ENCODE peak calls at places on chromosome 14, in seven cellular contexts. H, K, U, R, I, A and Z are unnamed samples.

GRCh38 chr14:75977544-75977943 is 4.3 kb downstream of the TGFB3 start:
- DNase-seq in R (no peak), K (no peak), A (no peak), U (no peak), H (no peak), I (no peak), Z (no peak)

GRCh38 chr14:88013750-88014349 is 8.9 kb downstream of the GPR65 start:
- DNase-seq in U (peak), A (no peak), K (peak), H (peak), I (peak), R (peak), Z (peak)

GRCh38 chr14:93742761-93743160 is 45.5 kb downstream of the PRIMA1 start:
- DNase-seq in I (no peak), H (no peak), A (peak), U (no peak), R (no peak), K (no peak), Z (no peak)

GRCh38 chr14:73973497-73973896 is 23.4 kb downstream of the COQ6 start:
- DNase-seq in A (no peak), R (no peak), H (no peak), U (no peak), K (no peak), I (no peak), Z (no peak)

GRCh38 chr14:50955373-50956043 is 11.2 kb upstream of the PYGL start:
- DNase-seq in U (peak), H (peak), K (peak), A (peak), I (no peak), R (no peak), Z (peak)

GRCh38 chr14:96940009-96940408 is 142.8 kb downstream of the VRK1 start:
- DNase-seq in U (peak), H (no peak), K (no peak), A (no peak), R (no peak), I (no peak), Z (no peak)

GRCh38 chr14:98579140-98579539 is 692.9 kb downstream of the BCL11B start:
- DNase-seq in R (no peak), A (no peak), K (no peak), U (peak), I (no peak), H (no peak), Z (no peak)

GRCh38 chr14:32009221-32009620 is 67.9 kb upstream of the ARHGAP5 start:
- DNase-seq in I (no peak), U (no peak), R (no peak), K (no peak), A (no peak), H (no peak), Z (no peak)

GRCh38 chr14:79197516-79197915 is 1013.8 kb downstream of the DIO2 start:
- DNase-seq in U (no peak), A (no peak), K (no peak), I (no peak), R (no peak), H (no peak), Z (no peak)

GRCh38 chr14:92846162-92846897 is 52.2 kb downstream of the GOLGA5 start:
- DNase-seq in A (no peak), K (peak), I (peak), R (no peak), U (peak), H (no peak), Z (peak)

GRCh38 chr14:87430810-87431209 is 562.2 kb downstream of the GALC start:
- DNase-seq in R (no peak), U (peak), K (no peak), H (no peak), I (peak), A (no peak), Z (no peak)

GRCh38 chr14:36655571-36655962 is 6.1 kb upstream of the PAX9 start:
- DNase-seq in K (no peak), I (no peak), H (no peak), U (no peak), R (no peak), A (no peak), Z (no peak)

GRCh38 chr14:84482256-84483071 is 1047.5 kb upstream of the FLRT2 start:
- DNase-seq in A (no peak), I (no peak), R (no peak), H (no peak), K (peak), U (peak), Z (peak)

GRCh38 chr14:65110525-65110924 is 8.2 kb upstream of the MAX start:
- DNase-seq in K (no peak), U (no peak), R (no peak), H (no peak), A (no peak), I (no peak), Z (no peak)

GRCh38 chr14:74979442-74980397 is 23.0 kb upstream of the EIF2B2 start:
- DNase-seq in H (no peak), U (peak), A (no peak), R (no peak), K (peak), I (no peak), Z (peak)

GRCh38 chr14:65989981-65990380 is 496.2 kb upstream of the CCDC196 start:
- DNase-seq in U (no peak), R (no peak), I (no peak), H (no peak), A (no peak), K (no peak), Z (no peak)

GRCh38 chr14:43407721-43408120 is 1099.4 kb downstream of the FSCB start:
- DNase-seq in A (no peak), H (no peak), U (peak), I (no peak), R (no peak), K (no peak), Z (no peak)

GRCh38 chr14:58401587-58401986 is 5.9 kb downstream of the TOMM20L start:
- DNase-seq in I (no peak), H (no peak), U (peak), A (no peak), K (no peak), R (no peak), Z (no peak)

GRCh38 chr14:105146976-105147700 is 21.4 kb downstream of the JAG2 start:
- DNase-seq in I (no peak), A (no peak), K (no peak), R (no peak), U (no peak), H (no peak), Z (no peak)

GRCh38 chr14:52013984-52014600 is 24.7 kb downstream of the RTRAF start:
- DNase-seq in R (no peak), A (no peak), U (peak), K (no peak), I (no peak), H (no peak), Z (no peak)

GRCh38 chr14:52018252-52018651 is 28.9 kb downstream of the RTRAF start:
- DNase-seq in R (no peak), U (no peak), A (no peak), H (no peak), K (no peak), I (no peak), Z (peak)

GRCh38 chr14:52014601-52015267 is 25.4 kb downstream of the RTRAF start:
- DNase-seq in K (no peak), H (no peak), A (no peak), I (no peak), U (no peak), R (no peak), Z (no peak)

GRCh38 chr14:52012635-52013034 is 23.3 kb downstream of the RTRAF start:
- DNase-seq in A (no peak), K (peak), H (no peak), I (peak), R (no peak), U (no peak), Z (no peak)

DNA sequence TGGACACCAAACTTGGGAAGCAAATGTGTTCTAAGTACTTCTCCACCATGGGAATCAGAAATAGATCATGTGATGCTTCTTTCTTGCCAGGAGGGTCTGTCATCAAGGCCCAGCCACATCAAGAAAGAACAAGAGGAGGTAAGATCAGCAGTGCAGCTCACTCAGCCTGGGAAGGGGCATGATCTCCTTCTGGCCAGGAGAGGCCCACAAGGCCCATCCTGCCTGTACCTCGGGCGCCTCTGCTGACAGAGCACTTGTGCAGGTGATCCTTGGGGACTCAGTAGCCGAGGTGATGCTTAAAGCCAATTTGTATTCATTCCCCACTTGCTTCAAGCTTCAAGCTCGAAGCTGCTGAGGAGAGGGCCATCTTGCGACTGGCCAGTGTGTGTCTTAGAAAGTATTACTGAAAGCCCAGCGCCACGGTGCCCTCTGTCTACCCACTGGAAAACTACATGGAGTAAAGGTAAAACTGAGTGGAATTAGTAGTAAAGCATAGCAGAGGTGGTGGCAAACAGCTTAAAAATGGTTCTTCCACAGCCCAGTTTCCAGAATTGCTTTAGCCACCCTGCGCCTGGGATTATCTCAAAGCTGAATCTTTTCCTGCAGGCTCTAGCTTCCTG is 26.2 kb downstream of the RTRAF start:
- DNase-seq in I (peak), A (no peak), R (peak), K (no peak), U (peak), H (no peak), Z (no peak)
- TF ChIP-seq CTCF in I (peak), A (no peak), R (no peak), K (peak), U (peak), H (peak), Z (peak)

DNA sequence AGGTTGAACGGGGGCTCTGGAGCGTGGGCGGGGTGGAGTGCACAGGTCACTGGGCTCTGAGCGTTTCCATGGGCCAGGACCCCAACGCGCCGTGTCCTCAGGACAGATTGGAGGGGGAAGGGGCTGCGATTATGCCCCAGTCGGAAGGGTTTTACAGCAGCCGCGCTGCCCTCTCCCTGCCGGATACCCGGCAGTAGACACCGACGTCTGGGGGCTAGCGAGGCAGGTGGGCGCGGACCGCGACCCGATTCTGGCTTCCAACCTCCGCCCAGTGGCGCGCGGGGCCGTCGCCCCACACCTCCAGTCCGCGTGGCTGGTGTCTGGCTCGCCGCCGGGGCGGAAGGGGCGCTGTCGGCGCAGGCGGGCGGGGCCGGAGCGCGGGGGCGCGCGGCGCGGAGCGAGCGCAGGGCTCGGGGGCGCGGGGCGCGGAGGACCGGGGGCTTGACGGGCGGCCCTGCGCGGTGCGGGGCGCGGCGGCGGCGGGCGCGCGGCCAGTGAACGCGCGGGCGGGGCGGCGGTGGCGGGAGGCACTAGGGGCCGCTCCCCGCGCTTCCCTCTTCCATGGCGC is 2.4 kb upstream of the KIF26A start:
- DNase-seq in H (no peak), A (no peak), R (no peak), K (no peak), U (no peak), I (peak), Z (no peak)
- TF ChIP-seq CTCF in H (no peak), A (no peak), R (no peak), K (no peak), U (no peak), I (no peak), Z (no peak)

GRCh38 chr14:100686858-100687257 is 39.8 kb upstream of the DLK1 start:
- DNase-seq in I (no peak), R (no peak), H (no peak), K (no peak), U (no peak), A (no peak), Z (no peak)

GRCh38 chr14:100688051-100688450 is 38.6 kb upstream of the DLK1 start:
- DNase-seq in U (no peak), A (no peak), R (no peak), I (no peak), K (no peak), H (no peak), Z (no peak)

GRCh38 chr14:100688598-100689499 is 37.8 kb upstream of the DLK1 start:
- DNase-seq in I (no peak), H (no peak), U (peak), K (peak), A (no peak), R (no peak), Z (peak)

GRCh38 chr14:100684961-100685360 is 41.7 kb upstream of the DLK1 start:
- DNase-seq in U (no peak), A (no peak), R (no peak), H (no peak), K (no peak), I (no peak), Z (no peak)

DNA sequence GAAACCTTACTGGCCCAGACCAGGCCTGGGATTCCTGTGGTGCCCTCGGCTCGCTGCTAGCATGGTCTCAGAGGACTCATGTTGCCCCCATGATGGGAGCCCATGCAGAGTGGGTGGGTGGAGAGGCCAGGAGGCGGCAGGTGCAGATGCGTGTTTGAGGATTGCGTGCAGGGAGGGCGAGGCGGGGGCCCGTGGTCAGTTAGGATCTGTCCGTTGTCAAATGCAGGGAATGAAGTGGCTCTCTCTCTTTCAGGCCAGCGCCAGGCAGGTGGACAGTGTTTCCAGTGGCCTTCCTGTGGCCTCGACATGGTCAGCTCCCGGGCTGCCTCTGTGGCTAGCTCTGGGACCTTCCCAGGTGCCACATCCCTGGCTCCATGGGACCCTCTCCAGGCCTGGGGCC is 39.3 kb upstream of the DLK1 start:
- DNase-seq in A (no peak), U (no peak), H (no peak), I (no peak), R (no peak), K (no peak), Z (no peak)
- TF ChIP-seq CTCF in A (no peak), U (no peak), H (no peak), I (no peak), R (no peak), K (no peak), Z (no peak)

GRCh38 chr14:22122227-22123187 is 448.9 kb upstream of the OR4E1 start:
- DNase-seq in A (no peak), H (no peak), K (no peak), U (peak), R (no peak), I (no peak), Z (no peak)
- TF ChIP-seq CTCF in A (no peak), H (no peak), K (no peak), U (peak), R (no peak), I (no peak), Z (no peak)

GRCh38 chr14:89251066-89251465 is 166.0 kb downstream of the FOXN3 start:
- DNase-seq in K (no peak), U (no peak), I (no peak), A (no peak), H (no peak), R (no peak), Z (peak)
- TF ChIP-seq CTCF in K (no peak), U (no peak), I (no peak), A (no peak), H (no peak), R (no peak), Z (no peak)

DNA sequence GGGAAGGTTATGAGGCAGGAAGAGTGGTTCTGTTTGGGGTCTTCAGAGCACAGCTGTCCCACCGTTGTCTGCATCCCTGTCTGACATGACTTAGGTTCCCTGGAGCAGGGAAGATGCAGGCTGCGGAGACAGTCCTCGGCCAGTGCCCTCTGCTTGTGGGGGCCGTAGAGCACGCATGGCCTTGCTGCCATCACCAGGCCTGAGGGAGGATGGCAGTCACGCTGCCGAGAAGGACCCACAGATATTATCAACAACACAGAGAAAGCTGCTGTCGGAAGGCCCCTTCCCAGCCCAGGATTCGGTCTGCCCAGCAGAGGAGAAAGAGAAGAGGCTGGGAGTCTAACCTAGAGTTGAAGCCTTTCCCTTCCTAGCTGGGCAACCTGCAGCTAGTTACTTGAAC is 35.0 kb downstream of the ERH start:
- DNase-seq in A (no peak), I (no peak), U (no peak), R (no peak), K (peak), H (no peak), Z (peak)
- TF ChIP-seq CTCF in A (no peak), I (no peak), U (peak), R (no peak), K (peak), H (peak), Z (peak)

GRCh38 chr14:95609398-95609990 is 74.6 kb downstream of the GLRX5 start:
- DNase-seq in H (no peak), A (no peak), R (peak), U (peak), I (peak), K (peak), Z (peak)

GRCh38 chr14:95614335-95614734 is 71.9 kb upstream of the TCL1B start:
- DNase-seq in I (no peak), A (no peak), R (no peak), H (no peak), U (no peak), K (no peak), Z (no peak)

GRCh38 chr14:95611293-95611880 is 74.8 kb upstream of the TCL1B start:
- DNase-seq in I (no peak), A (no peak), K (no peak), U (no peak), R (no peak), H (no peak), Z (no peak)
- TF ChIP-seq CTCF in I (no peak), A (no peak), K (no peak), U (no peak), R (no peak), H (no peak), Z (no peak)

GRCh38 chr14:45201908-45202307 is 51.1 kb downstream of the MIS18BP1 start:
- DNase-seq in H (no peak), A (no peak), U (peak), K (peak), R (no peak), I (no peak), Z (peak)
- TF ChIP-seq CTCF in H (no peak), A (no peak), U (peak), K (peak), R (no peak), I (no peak), Z (peak)

DNA sequence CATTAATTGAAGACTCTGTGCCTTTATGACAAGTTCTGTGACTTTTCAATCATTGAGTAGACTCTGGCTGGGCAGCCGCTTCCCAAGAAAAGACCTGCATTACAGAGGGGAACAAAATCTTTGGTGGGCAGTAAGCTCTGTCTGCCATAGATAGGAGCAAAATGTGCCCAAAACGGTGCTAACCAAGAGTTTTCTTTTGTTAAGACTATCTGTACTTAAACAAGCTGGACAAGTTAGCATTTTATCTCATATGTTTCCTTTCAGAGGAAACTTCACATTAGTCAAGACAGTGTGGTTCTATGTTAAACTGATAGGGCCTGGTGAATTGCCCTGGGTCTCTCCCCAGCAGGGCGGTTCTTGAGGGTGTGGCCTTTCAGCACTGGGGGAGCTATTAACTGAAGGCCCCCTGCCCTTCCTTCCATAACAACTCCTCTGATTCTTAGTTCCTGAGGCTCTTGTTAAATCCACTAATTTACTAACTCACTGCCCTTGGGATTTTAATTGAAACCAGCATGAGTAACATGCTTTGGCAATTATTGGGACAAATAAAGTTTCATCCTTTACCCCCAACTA is 219.6 kb downstream of the KTN1 start:
- DNase-seq in U (no peak), K (no peak), I (no peak), R (no peak), A (no peak), H (no peak), Z (no peak)
- TF ChIP-seq CTCF in U (no peak), K (no peak), I (no peak), R (no peak), A (no peak), H (no peak), Z (no peak)